ENCODE peak calls at places on chromosomes 5 and 9, in four cellular contexts. R is endodermal cell, S is tibial nerve, P is brain microvascular endothelial cell. O is an unnamed sample.
A peak's percentile ranks its signal among the peaks of the same experiment; 100 is the strongest.

GRCh38 chr9:127292415-127292814 is 27.8 kb downstream of the GARNL3 start:
- DNase-seq in R (no peak), P (no peak), S (no peak), O (no peak)

GRCh38 chr9:136345281-136346156 is 18.0 kb downstream of the DNLZ start:
- DNase-seq in P (no peak), R (peak; percentile 91), S (peak; percentile 67), O (no peak)

GRCh38 chr9:16343249-16344237 is 526.9 kb downstream of the BNC2 start:
- DNase-seq in S (no peak), R (no peak), P (no peak), O (no peak)

GRCh38 chr5:171494452-171495121 is 75.1 kb downstream of the FGF18 start:
- DNase-seq in S (peak; percentile 43), R (peak; percentile 91), P (peak; percentile 36), O (no peak)

GRCh38 chr9:87063246-87063645 is 115.9 kb upstream of the GAS1 start:
- DNase-seq in R (no peak), P (no peak), S (no peak), O (no peak)

GRCh38 chr5:136296846-136297245 is 68.5 kb downstream of the TRPC7 start:
- DNase-seq in R (peak; percentile 55), S (no peak), P (no peak), O (no peak)

GRCh38 chr5:79143684-79144379 is 32.2 kb downstream of the BHMT start:
- DNase-seq in P (peak; percentile 10), R (no peak), S (no peak), O (no peak)

GRCh38 chr9:83015897-83016296 is 47.0 kb downstream of the RASEF start:
- DNase-seq in P (no peak), S (no peak), R (no peak), O (no peak)

GRCh38 chr9:92350129-92350739 is 24.5 kb downstream of the CENPP start:
- DNase-seq in R (no peak), P (no peak), S (no peak), O (no peak)

GRCh38 chr9:27468450-27469110 is 55.5 kb upstream of the IFNK start:
- DNase-seq in P (peak; percentile 35), R (no peak), S (no peak), O (no peak)

GRCh38 chr5:114152656-114153360 is 209.1 kb upstream of the KCNN2 start:
- DNase-seq in P (no peak), S (no peak), R (no peak), O (no peak)

GRCh38 chr5:150562832-150563231 is 54.9 kb downstream of the NDST1 start:
- DNase-seq in P (peak; percentile 64), S (no peak), R (peak; percentile 74), O (peak; percentile 56)

GRCh38 chr5:123425444-123425843 is 2.2 kb upstream of the CEP120 start:
- DNase-seq in R (no peak), S (no peak), P (no peak), O (no peak)

GRCh38 chr5:132742626-132743025 is 4.6 kb upstream of the CCNI2 start:
- DNase-seq in R (no peak), S (no peak), P (no peak), O (no peak)

GRCh38 chr5:138230981-138231589 is 18.0 kb upstream of the CDC23 start:
- DNase-seq in S (no peak), R (no peak), P (peak; percentile 11), O (no peak)

GRCh38 chr5:14781106-14781505 is 90.5 kb downstream of the ANKH start:
- DNase-seq in R (no peak), S (no peak), P (no peak), O (peak; percentile 24)

GRCh38 chr5:107680099-107680498 is 9.4 kb upstream of the EFNA5 start:
- DNase-seq in R (no peak), S (no peak), P (no peak), O (no peak)

GRCh38 chr9:2291980-2292704 is 277.0 kb downstream of the SMARCA2 start:
- DNase-seq in S (no peak), R (peak; percentile 80), P (no peak), O (no peak)

GRCh38 chr5:36728697-36729543 is 122.5 kb downstream of the SLC1A3 start:
- DNase-seq in R (no peak), P (peak; percentile 49), S (no peak), O (peak; percentile 80)

GRCh38 chr5:158133369-158133768 is 274.4 kb upstream of the CLINT1 start:
- DNase-seq in R (no peak), P (peak; percentile 33), S (no peak), O (no peak)

GRCh38 chr9:78692871-78693270 is 395.9 kb downstream of the PSAT1 start:
- DNase-seq in R (no peak), S (no peak), P (peak; percentile 16), O (no peak)

GRCh38 chr5:20020235-20020634 is 32.2 kb upstream of the CDH18 start:
- DNase-seq in P (no peak), S (no peak), R (peak; percentile 39), O (no peak)

GRCh38 chr9:110351009-110351467 is 13.4 kb upstream of the TXNDC8 start:
- DNase-seq in R (no peak), P (peak; percentile 65), S (no peak), O (no peak)

GRCh38 chr5:117380316-117380715 is 805.7 kb upstream of the SEMA6A start:
- DNase-seq in S (no peak), P (no peak), R (no peak), O (no peak)

GRCh38 chr9:35489313-35490154 is at the start of gene RUSC2:
- DNase-seq in R (peak; percentile 97), S (peak; percentile 60), P (peak; percentile 86), O (peak; percentile 47)

GRCh38 chr5:163504091-163504931 is 1.1 kb upstream of the MAT2B start:
- DNase-seq in P (peak; percentile 25), S (peak; percentile 19), R (peak; percentile 66), O (peak; percentile 56)

GRCh38 chr5:128436825-128437224 is 101.2 kb downstream of the FBN2 start:
- DNase-seq in S (no peak), R (peak; percentile 53), P (peak; percentile 96), O (no peak)

GRCh38 chr5:80569961-80570786 is at the start of gene ANKRD34B:
- DNase-seq in R (peak; percentile 91), P (no peak), S (no peak), O (peak; percentile 63)

GRCh38 chr5:54009357-54009756 is 301.0 kb downstream of the ARL15 start:
- DNase-seq in S (no peak), R (no peak), P (no peak), O (no peak)

GRCh38 chr5:134174841-134175839 is 1.6 kb downstream of the SKP1 start:
- DNase-seq in R (no peak), S (no peak), P (peak; percentile 30), O (peak; percentile 14)

GRCh38 chr5:172830876-172831662 is 3.0 kb upstream of the ERGIC1 start:
- DNase-seq in P (peak; percentile 90), R (no peak), S (no peak), O (no peak)

GRCh38 chr5:72441861-72442540 is 65.2 kb downstream of the ZNF366 start:
- DNase-seq in P (peak; percentile 92), R (no peak), S (no peak), O (no peak)

GRCh38 chr5:94432499-94432898 is 185.9 kb downstream of the KIAA0825 start:
- DNase-seq in S (no peak), R (no peak), P (no peak), O (no peak)

GRCh38 chr9:86082870-86083269 is 16.5 kb downstream of the GOLM1 start:
- DNase-seq in R (no peak), P (no peak), S (no peak), O (no peak)

GRCh38 chr5:65880673-65881072 is 45.7 kb upstream of the ERBIN start:
- DNase-seq in P (peak; percentile 23), R (no peak), S (no peak), O (no peak)

GRCh38 chr5:69224520-69224919 is 10.2 kb upstream of the CDK7 start:
- DNase-seq in S (no peak), R (no peak), P (no peak), O (no peak)

GRCh38 chr5:165630211-165630866 is 2124.9 kb downstream of the MAT2B start:
- DNase-seq in S (no peak), P (peak; percentile 12), R (peak; percentile 89), O (peak; percentile 61)

DNA sequence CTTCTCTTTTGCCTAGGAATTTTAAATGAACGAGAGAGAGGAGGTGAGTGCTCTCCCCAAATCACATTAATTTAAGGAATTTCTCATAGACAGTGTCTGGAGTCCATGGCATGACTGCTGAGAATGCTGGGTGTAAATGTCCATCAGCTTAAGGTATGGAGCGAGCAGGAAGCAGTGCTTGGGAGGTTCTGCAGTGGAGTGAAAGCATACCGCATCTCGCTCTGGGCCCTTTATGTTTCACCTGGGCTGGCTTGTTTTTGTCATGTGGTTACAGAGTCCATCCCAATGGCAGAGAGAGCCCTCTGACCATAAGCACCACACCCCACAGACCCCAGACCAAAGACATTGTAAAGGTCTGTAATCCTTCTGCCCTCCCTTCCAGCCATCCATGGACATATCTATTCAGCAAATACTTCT is 20.6 kb upstream of the TNFAIP8 start:
- DNase-seq in R (no peak), S (no peak), P (no peak), O (no peak)
- H3K4me3 ChIP-seq in R (no peak overlapping the region), S (no peak overlapping the region), P (no peak overlapping the region), O (peak overlapping the region; percentile 68)

DNA sequence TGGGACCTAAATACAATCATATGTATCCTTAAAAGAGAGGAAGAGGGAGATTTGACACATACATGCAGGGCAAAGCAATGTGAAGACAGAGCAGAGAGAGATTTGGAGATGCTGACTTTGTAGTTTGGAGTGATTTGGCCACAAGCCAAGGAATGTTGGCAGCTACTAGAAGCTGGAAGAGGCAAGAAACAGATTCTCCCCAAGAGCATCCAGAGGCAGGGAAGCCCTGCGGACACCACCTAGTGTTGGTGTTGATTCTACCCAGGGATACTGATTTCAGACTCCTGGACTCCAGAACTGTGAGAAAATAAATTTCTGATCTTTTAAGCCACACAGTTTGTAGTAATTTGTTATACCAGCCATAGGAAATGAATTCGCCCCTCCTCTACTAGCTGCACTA is 64.9 kb upstream of the OSMR start:
- DNase-seq in P (peak; percentile 78), R (no peak), S (peak; percentile 54), O (no peak)
- TF ChIP-seq CTCF in P (peak; percentile 48), R (no peak), S (peak; percentile 16), O (no peak)

GRCh38 chr5:59766394-59766793 is 127.1 kb downstream of the PDE4D start:
- DNase-seq in S (no peak), R (no peak), P (peak; percentile 40), O (no peak)
- H3K4me3 ChIP-seq in S (no peak overlapping the region), R (no peak overlapping the region), P (peak overlapping the region; percentile 81), O (peak overlapping the region; percentile 62)

GRCh38 chr9:14405176-14405575 is 91.2 kb upstream of the NFIB start:
- DNase-seq in S (no peak), P (no peak), R (no peak), O (no peak)

GRCh38 chr9:14403112-14403511 is 89.2 kb upstream of the NFIB start:
- DNase-seq in P (no peak), S (no peak), R (no peak), O (no peak)

GRCh38 chr9:14399736-14400657 is 86.1 kb upstream of the NFIB start:
- DNase-seq in S (no peak), R (no peak), P (no peak), O (no peak)

GRCh38 chr9:14396171-14396570 is 82.2 kb upstream of the NFIB start:
- DNase-seq in R (no peak), S (no peak), P (no peak), O (no peak)

GRCh38 chr9:14400658-14400995 is 86.7 kb upstream of the NFIB start:
- DNase-seq in R (peak; percentile 86), S (peak; percentile 13), P (peak; percentile 75), O (no peak)
- TF ChIP-seq CTCF in R (peak; percentile 78), S (peak; percentile 19), P (peak; percentile 69), O (no peak)

GRCh38 chr9:121285835-121286687 is 18.1 kb downstream of the GSN start:
- DNase-seq in S (peak; percentile 52), R (peak; percentile 85), P (peak; percentile 52), O (no peak)
- H3K4me3 ChIP-seq in S (no peak overlapping the region), R (no peak overlapping the region), P (no peak overlapping the region), O (no peak overlapping the region)